ENCODE peak calls at places on chromosomes 6 and 20, in four cellular contexts. T is NCI-H748 treated with DMSO at 0.1 percent for 48 hours, O is A549, S is GM23338. Y is an unnamed sample.

GRCh38 chr6:113875470-113875869 is 18.3 kb downstream of the MARCKS start:
- DNase-seq in O (no peak), T (no peak), S (no peak), Y (no peak)

GRCh38 chr6:109867009-109867969 is 110.8 kb upstream of the GPR6 start:
- DNase-seq in S (no peak), T (no peak), O (no peak), Y (no peak)

GRCh38 chr6:128672023-128672422 is 151.6 kb upstream of the PTPRK start:
- DNase-seq in S (no peak), O (no peak), T (no peak), Y (no peak)

GRCh38 chr20:23773127-23773526 is 22.4 kb upstream of the CST1 start:
- DNase-seq in T (no peak), S (no peak), O (no peak), Y (no peak)

GRCh38 chr20:64053841-64054661 is 4.6 kb upstream of the SOX18 start:
- DNase-seq in S (peak), T (no peak), O (peak), Y (peak)

GRCh38 chr6:127762284-127762683 is 138.6 kb downstream of the THEMIS start:
- DNase-seq in T (no peak), O (no peak), S (no peak), Y (no peak)

GRCh38 chr6:42103753-42104094 is 38.7 kb downstream of the C6orf132 start:
- DNase-seq in O (no peak), S (no peak), T (no peak), Y (no peak)

GRCh38 chr6:34272022-34272926 is 23.5 kb upstream of the SMIM29 start:
- DNase-seq in S (peak), T (no peak), O (peak), Y (peak)

GRCh38 chr6:124866040-124866439 is 96.2 kb upstream of the RNF217 start:
- DNase-seq in S (no peak), T (no peak), O (no peak), Y (no peak)

GRCh38 chr20:62921119-62921687 is 5.1 kb downstream of the DIDO1 start:
- DNase-seq in S (peak), T (peak), O (peak), Y (peak)

GRCh38 chr6:1215023-1215422 is 96.9 kb upstream of the FOXQ1 start:
- DNase-seq in S (no peak), O (no peak), T (no peak), Y (no peak)

GRCh38 chr6:33406161-33406560 is 4.7 kb upstream of the PHF1 start:
- DNase-seq in S (no peak), O (no peak), T (no peak), Y (no peak)

GRCh38 chr6:19892250-19892649 is 55.1 kb downstream of the ID4 start:
- DNase-seq in S (no peak), O (no peak), T (no peak), Y (no peak)

GRCh38 chr20:36575066-36575743 is 1.8 kb downstream of the TGIF2 start:
- DNase-seq in O (peak), S (peak), T (peak), Y (peak)

GRCh38 chr6:30450908-30451818 is 38.1 kb upstream of the HLA-E start:
- DNase-seq in O (no peak), S (peak), T (no peak), Y (peak)

GRCh38 chr6:150633466-150633795 is 33.7 kb downstream of the PLEKHG1 start:
- DNase-seq in O (no peak), T (no peak), S (no peak), Y (no peak)

GRCh38 chr6:104187616-104188015 is 672.1 kb downstream of the HACE1 start:
- DNase-seq in O (no peak), S (peak), T (no peak), Y (peak)

GRCh38 chr6:36724514-36725385 is 27.1 kb downstream of the RAB44 start:
- DNase-seq in S (peak), O (peak), T (peak), Y (peak)

GRCh38 chr6:11788043-11788442 is 9.4 kb upstream of the ADTRP start:
- DNase-seq in O (no peak), T (no peak), S (no peak), Y (no peak)

GRCh38 chr20:20134941-20135572 is 82.7 kb downstream of the CFAP61 start:
- DNase-seq in S (no peak), O (no peak), T (no peak), Y (no peak)

GRCh38 chr6:158684745-158685355 is 35.0 kb downstream of the SYTL3 start:
- DNase-seq in S (no peak), O (no peak), T (no peak), Y (no peak)

GRCh38 chr6:119156742-119157494 is 78.5 kb upstream of the FAM184A start:
- DNase-seq in O (no peak), T (no peak), S (no peak), Y (no peak)

GRCh38 chr6:57024775-57025174 is 21.7 kb upstream of the KIAA1586 start:
- DNase-seq in O (no peak), T (no peak), S (no peak), Y (no peak)

GRCh38 chr6:159125977-159126376 is 43.2 kb upstream of the FNDC1 start:
- DNase-seq in S (no peak), T (no peak), O (no peak), Y (no peak)

GRCh38 chr6:89311853-89312531 is 3.1 kb downstream of the GABRR2 start:
- DNase-seq in T (no peak), S (peak), O (no peak), Y (peak)

GRCh38 chr6:24223131-24223715 is 97.2 kb downstream of the NRSN1 start:
- DNase-seq in O (no peak), T (no peak), S (no peak), Y (no peak)

Y was measured in H9.